ENCODE peak calls at places on chromosome 19, in nine cellular contexts. R is astrocyte of the cerebellum, I is B cell, X is GM20000, V is HS-27A, H is uterus, U is fibroblast of the aortic adventitia, P is COR-L47, Q is HT1080. L is an unnamed sample.

GRCh38 chr19:13214036-13214730 is 64.0 kb downstream of the IER2 start:
- DNase-seq in V (no peak), X (no peak), U (no peak), H (no peak), I (no peak), P (no peak), Q (no peak), R (no peak), L (no peak)

GRCh38 chr19:55340144-55340783 is 588 bp downstream of the KMT5C start:
- DNase-seq in I (no peak), H (no peak), U (no peak), R (no peak), P (no peak), X (no peak), Q (no peak), V (no peak), L (no peak)

GRCh38 chr19:1945899-1946298 is 4.9 kb downstream of the CSNK1G2 start:
- DNase-seq in U (no peak), P (peak; percentile 8), I (no peak), R (no peak), X (peak; percentile 35), Q (no peak), H (peak; percentile 50), V (no peak), L (no peak)

GRCh38 chr19:48635966-48636858 is 967 bp downstream of the DBP start:
- DNase-seq in V (no peak), U (no peak), I (no peak), P (peak; percentile 51), H (peak; percentile 66), X (no peak), R (no peak), Q (no peak), L (no peak)

GRCh38 chr19:46731584-46731983 is 14.3 kb upstream of the FKRP start:
- DNase-seq in X (no peak), Q (no peak), R (no peak), H (no peak), U (no peak), I (no peak), V (no peak), P (no peak), L (no peak)

GRCh38 chr19:5343848-5344247 is 3.2 kb upstream of the PTPRS start:
- DNase-seq in R (no peak), I (no peak), V (no peak), P (no peak), U (peak; percentile 25), X (no peak), H (no peak), Q (no peak), L (no peak)

GRCh38 chr19:33796164-33797100 is at the start of gene KCTD15:
- DNase-seq in P (peak; percentile 63), U (peak; percentile 39), R (no peak), V (no peak), I (no peak), X (no peak), Q (no peak), H (peak; percentile 33), L (no peak)

GRCh38 chr19:28705008-28705407 is 507.9 kb downstream of the UQCRFS1 start:
- DNase-seq in P (no peak), U (peak; percentile 90), Q (peak; percentile 91), X (no peak), V (peak; percentile 69), I (no peak), H (no peak), R (peak; percentile 86), L (no peak)

GRCh38 chr19:5927439-5927821 is 13.4 kb downstream of the CAPS start:
- DNase-seq in P (no peak), U (no peak), V (no peak), Q (no peak), R (no peak), X (peak; percentile 81), H (no peak), I (peak; percentile 50), L (peak; percentile 79)

GRCh38 chr19:41426952-41427646 is at the start of gene B3GNT8:
- DNase-seq in Q (no peak), U (peak; percentile 64), H (peak; percentile 84), X (peak; percentile 81), V (no peak), P (no peak), I (no peak), R (no peak), L (peak; percentile 86)

GRCh38 chr19:38918526-38918925 is 6.5 kb upstream of the CCER2 start:
- DNase-seq in V (no peak), U (no peak), H (no peak), R (no peak), Q (no peak), X (no peak), P (no peak), I (no peak), L (no peak)

GRCh38 chr19:19372656-19373416 is 32.6 kb upstream of the GATAD2A start:
- DNase-seq in V (no peak), H (peak; percentile 58), U (peak; percentile 41), R (no peak), X (peak; percentile 72), P (no peak), I (peak; percentile 62), Q (peak; percentile 77), L (peak; percentile 77)

GRCh38 chr19:33461256-33462111 is 60.1 kb downstream of the PEPD start:
- DNase-seq in Q (no peak), I (no peak), V (no peak), X (no peak), U (no peak), R (no peak), P (no peak), H (no peak), L (no peak)

GRCh38 chr19:13597625-13598024 is 91.3 kb upstream of the CACNA1A start:
- DNase-seq in P (peak; percentile 78), X (peak; percentile 89), I (peak; percentile 63), H (peak; percentile 33), V (no peak), U (peak; percentile 86), R (peak; percentile 46), Q (peak; percentile 46), L (peak; percentile 86)

GRCh38 chr19:51372649-51373504 is at the start of gene NKG7:
- DNase-seq in Q (no peak), I (no peak), H (no peak), X (peak; percentile 71), P (no peak), U (no peak), R (no peak), V (no peak), L (peak; percentile 66)

GRCh38 chr19:36488816-36489138 is 584 bp downstream of the ZNF566 start:
- DNase-seq in R (no peak), V (peak; percentile 15), U (no peak), Q (no peak), H (no peak), X (peak; percentile 49), P (peak; percentile 26), I (peak; percentile 43), L (peak; percentile 42)

GRCh38 chr19:42074513-42075363 is 1.2 kb upstream of the ZNF574 start:
- DNase-seq in U (no peak), H (peak; percentile 30), X (peak; percentile 66), P (no peak), Q (no peak), I (no peak), R (no peak), V (no peak), L (peak; percentile 53)

GRCh38 chr19:17624314-17624991 is 63.7 kb downstream of the UNC13A start:
- DNase-seq in I (no peak), X (no peak), V (no peak), R (no peak), P (no peak), Q (no peak), U (no peak), H (no peak), L (no peak)

GRCh38 chr19:6971366-6971765 is 49.9 kb downstream of the MBD3L2B start:
- DNase-seq in X (no peak), V (no peak), I (no peak), H (no peak), P (no peak), Q (peak; percentile 5), R (no peak), U (no peak), L (no peak)

GRCh38 chr19:35337081-35337983 is 8.3 kb downstream of the CD22 start:
- DNase-seq in X (no peak), U (no peak), Q (no peak), V (no peak), I (no peak), R (no peak), P (no peak), H (no peak), L (peak; percentile 25)

GRCh38 chr19:17209126-17210036 is 5.8 kb upstream of the USE1 start:
- DNase-seq in V (no peak), H (no peak), R (no peak), U (no peak), I (no peak), P (no peak), X (peak; percentile 79), Q (peak; percentile 59), L (peak; percentile 76)

L was measured in GM10248.